ENCODE peak calls at places on chromosomes 6 and 20, in nine cellular contexts. C is astrocyte, A is mesenchymal stem cell, R is keratinocyte, N is colonic mucosa, S is fibroblast of lung, H is esophagus squamous epithelium, W is esophagus muscularis mucosa, V is A549. J is an unnamed sample. For H3K9me3, the result is how much of the 10 kb centered on the place peaks cover.

GRCh38 chr6:158287047-158287446 is 25.2 kb upstream of the TULP4 start:
- DNase-seq in S (no peak), V (no peak), C (no peak), H (no peak), W (no peak), R (no peak), A (no peak), N (no peak), J (no peak)

GRCh38 chr6:11585426-11586016 is 48.0 kb downstream of the TMEM170B start:
- DNase-seq in H (no peak), A (peak), C (no peak), S (peak), N (no peak), R (no peak), W (no peak), V (peak), J (no peak)

GRCh38 chr20:43389231-43389630 is 68.5 kb upstream of the SRSF6 start:
- DNase-seq in A (no peak), W (peak), S (no peak), C (no peak), V (no peak), N (no peak), R (no peak), H (no peak), J (no peak)

GRCh38 chr6:40378071-40378724 is 209.0 kb downstream of the LRFN2 start:
- DNase-seq in V (no peak), C (no peak), S (no peak), N (no peak), W (peak), H (no peak), A (no peak), R (no peak), J (no peak)

GRCh38 chr20:41913146-41913545 is 295.0 kb upstream of the CHD6 start:
- DNase-seq in C (no peak), V (no peak), N (no peak), S (no peak), A (no peak), H (no peak), W (no peak), R (no peak), J (no peak)

GRCh38 chr6:118548136-118548535 is at the start of gene PLN:
- DNase-seq in R (no peak), C (peak), A (peak), H (no peak), N (no peak), S (no peak), W (no peak), V (no peak), J (no peak)

GRCh38 chr20:57909763-57910331 is 200.0 kb upstream of the PMEPA1 start:
- DNase-seq in H (no peak), S (no peak), V (no peak), W (no peak), A (no peak), R (no peak), C (no peak), N (no peak), J (no peak)

GRCh38 chr6:14811760-14812428 is 434.0 kb upstream of the JARID2 start:
- DNase-seq in W (no peak), S (no peak), H (no peak), R (no peak), A (peak), N (no peak), C (peak), V (no peak), J (no peak)

GRCh38 chr6:98514073-98514720 is 320.2 kb upstream of the POU3F2 start:
- DNase-seq in N (no peak), R (no peak), C (no peak), S (no peak), V (no peak), W (no peak), A (no peak), H (no peak), J (no peak)

GRCh38 chr6:3771407-3772011 is 20.0 kb upstream of the PXDC1 start:
- DNase-seq in R (no peak), A (no peak), N (no peak), C (no peak), V (no peak), W (no peak), S (no peak), H (no peak), J (no peak)

GRCh38 chr6:110217255-110217654 is 37.0 kb downstream of the CDC40 start:
- DNase-seq in S (peak), R (peak), C (peak), A (peak), V (no peak), N (no peak), H (no peak), W (no peak), J (no peak)
- H3K9me3 ChIP-seq in S (under half), R (under half), C (under half), A (under half), V (under half), N (under half), H (under half), W (under half), J (under half)

GRCh38 chr6:9360881-9361280 is 925.5 kb upstream of the SLC35B3 start:
- DNase-seq in N (no peak), R (no peak), W (no peak), H (no peak), S (no peak), V (no peak), A (no peak), C (no peak), J (no peak)
- H3K9me3 ChIP-seq in N (under half), R (under half), W (under half), H (under half), S (under half), V (under half), A (under half), C (under half), J (under half)

GRCh38 chr20:62487-62886 is 25.0 kb upstream of the DEFB125 start:
- DNase-seq in C (no peak), H (no peak), V (no peak), W (no peak), N (no peak), S (no peak), R (no peak), A (no peak), J (no peak)
- H3K9me3 ChIP-seq in C (under half), H (under half), V (under half), W (under half), N (under half), S (under half), R (under half), A (under half), J (under half)

GRCh38 chr6:87257975-87258374 is 64.4 kb upstream of the SMIM8 start:
- DNase-seq in H (no peak), A (no peak), N (no peak), S (no peak), C (no peak), W (no peak), V (no peak), R (no peak), J (no peak)
- H3K9me3 ChIP-seq in H (under half), A (under half), N (under half), S (under half), C (under half), W (under half), V (under half), R (under half), J (under half)

DNA sequence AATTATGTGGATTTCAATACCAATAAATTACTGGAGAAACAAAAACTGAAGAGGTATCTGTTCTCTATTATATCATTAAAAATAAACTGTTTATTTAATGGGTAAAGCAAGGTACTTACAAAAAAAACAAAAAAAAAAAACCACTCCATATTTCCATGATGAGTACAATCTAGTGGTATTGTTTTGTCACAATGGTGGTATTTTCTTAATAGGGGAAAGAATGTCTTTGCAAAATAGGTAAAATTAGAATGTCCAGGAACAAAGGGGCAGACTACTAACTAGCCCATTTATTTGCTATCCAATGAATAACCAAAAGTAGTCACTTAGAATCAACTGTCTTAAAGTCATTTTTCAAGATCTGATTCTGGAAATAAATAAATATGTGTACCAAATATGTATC is 92.0 kb downstream of the ARHGAP18 start:
- DNase-seq in S (no peak), A (no peak), N (no peak), W (no peak), V (no peak), H (no peak), R (no peak), C (peak), J (no peak)
- H3K9me3 ChIP-seq in S (under half), A (under half), N (under half), W (under half), V (under half), H (under half), R (under half), C (under half), J (under half)

DNA sequence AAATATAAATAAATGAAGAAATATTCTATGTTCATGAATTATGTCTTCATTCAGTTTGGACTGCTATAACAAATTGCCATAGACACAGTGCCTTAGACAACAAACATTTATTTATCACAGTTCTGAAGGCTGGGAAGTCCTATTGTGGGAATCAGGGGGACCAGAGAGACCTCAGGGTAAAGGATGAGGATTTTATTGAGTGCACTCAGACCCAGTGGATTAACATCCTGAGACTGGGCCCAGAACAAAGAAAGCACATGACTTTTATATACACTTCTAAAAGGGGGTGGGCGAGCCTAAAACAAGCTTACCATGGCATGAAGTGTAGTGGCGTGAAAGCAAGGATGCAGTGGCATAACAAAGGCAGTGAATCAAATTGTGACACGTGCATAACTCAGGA is 26.9 kb upstream of the CBLN4 start:
- DNase-seq in W (no peak), S (peak), N (no peak), H (no peak), A (no peak), C (no peak), R (no peak), V (peak), J (no peak)
- H3K9me3 ChIP-seq in W (under half), S (under half), N (under half), H (under half), A (half or more), C (under half), R (under half), V (under half), J (under half)

GRCh38 chr20:39661833-39662232 is 699.7 kb downstream of the DHX35 start:
- DNase-seq in H (no peak), A (no peak), N (no peak), W (no peak), V (peak), R (no peak), S (peak), C (peak), J (no peak)

GRCh38 chr20:39660965-39661364 is 698.8 kb downstream of the DHX35 start:
- DNase-seq in S (no peak), H (no peak), N (no peak), V (no peak), C (no peak), A (no peak), W (no peak), R (no peak), J (no peak)

GRCh38 chr20:39660251-39660650 is 698.1 kb downstream of the DHX35 start:
- DNase-seq in R (no peak), A (peak), S (peak), C (peak), W (no peak), V (no peak), N (no peak), H (no peak), J (no peak)

GRCh38 chr20:39659010-39659409 is 696.9 kb downstream of the DHX35 start:
- DNase-seq in H (no peak), A (no peak), N (no peak), W (no peak), C (no peak), V (no peak), R (no peak), S (no peak), J (no peak)
- H3K9me3 ChIP-seq in H (under half), A (under half), N (under half), W (under half), C (under half), V (under half), R (under half), S (under half), J (under half)